ENCODE peak calls at places on chromosomes 5 and 9, in four cellular contexts. I is PC-9; D is activated CD4-positive, alpha-beta T cell treated with anti-CD3 and anti-CD28 coated beads, Interleukin-2, amount 50 U/mL, for 24 hours; P is HCEC 1CT. K is an unnamed sample.

GRCh38 chr9:5044160-5044559 is 59.1 kb downstream of the JAK2 start:
- DNase-seq in I (no peak), D (no peak), P (no peak), K (no peak)

GRCh38 chr5:172110921-172111873 is 76.8 kb downstream of the STK10 start:
- DNase-seq in I (no peak), D (peak), P (no peak), K (no peak)

GRCh38 chr9:77810047-77810446 is 161.9 kb upstream of the GNA14 start:
- DNase-seq in I (no peak), D (no peak), P (no peak), K (no peak)

GRCh38 chr5:53023969-53024368 is 34.8 kb downstream of the ITGA2 start:
- DNase-seq in I (peak), D (no peak), P (peak), K (no peak)

GRCh38 chr9:110114086-110114887 is 93.7 kb downstream of the C9orf152 start:
- DNase-seq in I (no peak), D (no peak), P (peak), K (no peak)

GRCh38 chr5:139105621-139106071 is 92.5 kb downstream of the SIL1 start:
- DNase-seq in I (no peak), D (no peak), P (no peak), K (no peak)

GRCh38 chr9:106868565-106868964 is 5.6 kb downstream of the ZNF462 start:
- DNase-seq in I (no peak), D (no peak), P (peak), K (no peak)

GRCh38 chr5:157312492-157312891 is 46.6 kb downstream of the CYFIP2 start:
- DNase-seq in I (no peak), D (peak), P (peak), K (no peak)

GRCh38 chr5:9954869-9955268 is 294.8 kb downstream of the ATPSCKMT start:
- DNase-seq in I (no peak), D (no peak), P (no peak), K (no peak)

GRCh38 chr5:59222687-59223511 is 640.0 kb downstream of the RAB3C start:
- DNase-seq in I (no peak), D (no peak), P (peak), K (no peak)

GRCh38 chr5:4640793-4641192 is 499.3 kb upstream of the ADAMTS16 start:
- DNase-seq in I (no peak), D (no peak), P (no peak), K (no peak)

GRCh38 chr5:107772418-107773310 is 101.9 kb upstream of the EFNA5 start:
- DNase-seq in I (no peak), D (no peak), P (no peak), K (no peak)

GRCh38 chr5:134003957-134004625 is 684 bp downstream of the VDAC1 start:
- DNase-seq in I (no peak), D (peak), P (peak), K (peak)

GRCh38 chr5:157143127-157143959 is 678 bp upstream of the MED7 start:
- DNase-seq in I (no peak), D (no peak), P (peak), K (no peak)